ENCODE peak calls at places on chromosome 16, in four cellular contexts. B, R, E and L are unnamed samples.

GRCh38 chr16:23754594-23755483 is at the start of gene CHP2:
- DNase-seq in R (no peak), B (peak; percentile 45), E (peak; percentile 80), L (peak; percentile 58)

GRCh38 chr16:72013389-72013788 is 4.8 kb downstream of the DHODH start:
- DNase-seq in B (no peak), E (peak; percentile 38), R (no peak), L (no peak)

GRCh38 chr16:51326131-51326856 is 175.2 kb upstream of the SALL1 start:
- DNase-seq in R (no peak), B (no peak), E (peak; percentile 15), L (no peak)

GRCh38 chr16:51636913-51637743 is 486.1 kb upstream of the SALL1 start:
- DNase-seq in B (peak; percentile 33), R (no peak), E (no peak), L (peak; percentile 48)

GRCh38 chr16:84159006-84159405 is 13.9 kb downstream of the DNAAF1 start:
- DNase-seq in B (no peak), R (no peak), E (no peak), L (peak; percentile 45)

GRCh38 chr16:69417537-69418199 is 6.8 kb upstream of the CYB5B start:
- DNase-seq in B (peak; percentile 41), E (no peak), R (peak; percentile 58), L (no peak)

GRCh38 chr16:13957197-13958078 is 37.5 kb downstream of the ERCC4 start:
- DNase-seq in E (peak; percentile 81), R (peak; percentile 94), B (no peak), L (peak; percentile 37)

GRCh38 chr16:53282975-53283946 is 151.0 kb upstream of the RBL2 start:
- DNase-seq in R (peak; percentile 55), E (peak; percentile 22), B (no peak), L (peak; percentile 51)

GRCh38 chr16:86064431-86065250 is 165.7 kb downstream of the IRF8 start:
- DNase-seq in B (no peak), E (no peak), R (no peak), L (no peak)

GRCh38 chr16:20901441-20902112 is 1.0 kb downstream of the LYRM1 start:
- DNase-seq in E (peak; percentile 36), B (peak; percentile 20), R (peak; percentile 55), L (peak; percentile 66)

GRCh38 chr16:71723537-71724319 is 773 bp downstream of the PHLPP2 start:
- DNase-seq in B (peak; percentile 74), R (peak; percentile 49), E (peak; percentile 83), L (peak; percentile 97)

GRCh38 chr16:2967211-2967631 is 1.9 kb upstream of the PAQR4 start:
- DNase-seq in E (no peak), R (no peak), B (no peak), L (no peak)

GRCh38 chr16:85005278-85006069 is 5.9 kb downstream of the ZDHHC7 start:
- DNase-seq in R (no peak), E (no peak), B (no peak), L (no peak)

GRCh38 chr16:55954906-55955305 is 79.7 kb upstream of the CES5A start:
- DNase-seq in B (no peak), R (no peak), E (no peak), L (no peak)

GRCh38 chr16:14576532-14576931 is 53.5 kb downstream of the PARN start:
- DNase-seq in B (no peak), R (no peak), E (no peak), L (no peak)

GRCh38 chr16:27238591-27238990 is 30.0 kb downstream of the NSMCE1 start:
- DNase-seq in B (no peak), R (no peak), E (no peak), L (no peak)

GRCh38 chr16:9102379-9102778 is 10.9 kb downstream of the HAPSTR1 start:
- DNase-seq in R (no peak), E (no peak), B (no peak), L (no peak)
- TF ChIP-seq FOXJ3 in R (no peak), E (no peak), B (no peak), L (no peak)

DNA sequence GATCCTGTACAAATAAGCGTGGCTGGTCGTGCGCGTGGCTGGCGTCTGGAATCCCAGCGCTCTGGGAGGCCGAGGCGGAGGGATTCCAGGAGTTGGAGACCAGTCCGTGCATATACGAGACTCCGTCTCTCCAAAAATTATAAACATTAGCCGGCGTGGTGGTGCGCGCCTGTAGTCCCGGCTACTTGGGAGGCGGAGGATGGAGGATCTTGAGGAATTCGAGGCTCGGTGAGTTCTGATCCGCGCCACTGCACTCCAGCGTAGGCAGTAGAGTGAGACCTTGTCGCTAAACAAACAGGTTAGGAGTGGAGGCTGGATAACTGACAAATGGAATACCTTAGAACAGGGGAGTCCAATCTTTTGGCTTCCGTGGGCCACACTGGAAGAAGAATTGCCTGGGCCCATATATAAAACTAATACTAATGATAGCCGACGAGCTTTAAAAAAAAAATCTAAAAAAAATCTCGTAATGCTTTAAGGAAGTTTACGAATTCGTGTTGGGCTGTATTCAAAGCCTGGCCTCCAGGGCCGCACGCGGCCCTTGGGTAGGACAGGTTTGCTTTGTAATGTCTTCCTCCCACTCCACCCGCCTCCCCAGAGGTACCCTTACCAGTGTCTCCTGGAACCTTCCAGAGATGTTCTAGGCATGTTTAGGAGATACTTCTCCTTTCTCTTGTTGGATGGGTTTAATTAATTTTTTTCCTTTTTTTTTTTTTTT is 909 bp upstream of the RSL1D1 start:
- DNase-seq in B (no peak), R (peak; percentile 63), E (peak; percentile 52), L (peak; percentile 25)
- TF ChIP-seq FOXJ3 in B (no peak), R (no peak), E (no peak), L (no peak)

DNA sequence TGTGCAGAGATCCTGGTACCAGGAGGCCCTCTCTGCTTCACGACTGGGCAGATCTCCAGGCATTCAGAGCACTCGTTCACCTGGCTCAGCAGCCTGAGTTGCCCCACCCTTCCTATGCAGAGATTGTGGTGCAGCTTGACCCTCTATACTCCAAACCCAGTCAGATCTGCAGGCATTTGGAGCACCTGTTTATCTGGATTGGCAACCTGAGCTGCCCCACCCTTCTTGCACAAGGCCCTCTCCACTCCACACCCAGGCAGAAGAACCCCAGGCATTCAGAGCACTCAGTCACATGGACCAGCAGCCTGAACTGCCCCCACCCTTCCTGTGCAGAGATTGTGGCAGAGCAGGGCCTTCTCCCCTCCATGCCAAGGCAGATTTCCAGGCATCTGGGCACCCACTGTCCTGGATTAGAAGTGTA is 88.4 kb upstream of the CDH5 start:
- DNase-seq in B (no peak), R (no peak), E (no peak), L (no peak)
- TF ChIP-seq FOXJ3 in B (no peak), R (no peak), E (no peak), L (no peak)

DNA sequence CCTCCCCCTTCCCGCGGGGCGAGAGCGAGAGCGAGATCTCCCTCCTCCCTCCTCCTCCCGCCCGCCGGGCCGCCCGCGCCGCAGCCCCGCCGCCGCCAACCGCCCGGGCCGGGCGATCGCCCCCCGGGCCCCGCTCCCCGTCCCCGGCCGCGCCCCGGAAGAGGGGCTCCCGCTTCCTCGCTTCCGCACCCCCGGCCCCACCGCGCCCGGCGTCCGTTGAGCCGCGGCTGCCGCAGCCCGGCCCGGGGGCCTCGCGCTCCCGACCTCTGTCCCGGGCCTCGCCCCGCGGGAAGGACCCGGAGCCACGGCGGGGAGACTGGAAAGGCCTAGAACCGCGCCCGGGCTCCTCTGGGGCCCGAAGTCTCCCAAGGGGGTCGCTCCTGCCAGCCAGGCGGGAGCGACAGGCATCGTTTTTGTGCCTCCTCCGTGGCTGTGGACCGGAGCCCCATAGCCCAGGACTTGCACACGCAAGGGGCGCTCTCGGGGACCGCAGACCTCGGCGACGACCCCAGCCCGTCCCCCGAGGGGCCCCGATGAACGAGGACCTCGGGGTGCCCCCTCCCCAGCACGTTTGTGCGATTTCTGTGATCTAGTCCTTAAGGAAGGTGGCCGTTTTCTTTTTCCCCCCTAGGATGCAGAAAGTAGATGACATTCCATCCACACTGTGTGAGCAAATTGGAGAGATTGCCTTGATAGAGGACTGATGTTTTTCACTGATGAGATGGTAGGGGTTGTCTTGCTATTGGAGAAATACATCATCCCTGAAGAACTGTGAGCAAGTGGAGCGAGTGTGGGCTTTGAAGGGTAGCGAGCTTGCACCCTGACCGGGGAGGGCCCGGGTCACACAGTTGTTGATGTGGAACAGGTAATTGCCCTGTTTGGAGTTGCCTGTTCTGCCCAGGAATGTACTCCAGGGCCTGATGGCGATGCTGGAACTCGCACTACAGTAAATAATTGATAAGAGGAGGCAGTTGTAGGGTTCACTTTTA is 610 bp downstream of the BANP start:
- DNase-seq in R (peak; percentile 48), B (no peak), E (peak; percentile 30), L (peak; percentile 46)
- TF ChIP-seq FOXJ3 in R (peak; percentile 37), B (no peak), E (no peak), L (no peak)

GRCh38 chr16:30017277-30017656 is 5.7 kb upstream of the C16orf92 start:
- DNase-seq in E (no peak), R (no peak), B (no peak), L (no peak)
- TF ChIP-seq FOXJ3 in E (no peak), R (no peak), B (no peak), L (no peak)

GRCh38 chr16:4520913-4521312 is 17.7 kb downstream of the CDIP1 start:
- DNase-seq in E (no peak), R (no peak), B (no peak), L (no peak)
- TF ChIP-seq FOXJ3 in E (no peak), R (no peak), B (no peak), L (no peak)

GRCh38 chr16:67227567-67227921 is 614 bp downstream of the TMEM208 start:
- DNase-seq in B (no peak), E (no peak), R (no peak), L (no peak)

GRCh38 chr16:67223992-67224391 is 2.9 kb upstream of the TMEM208 start:
- DNase-seq in B (no peak), R (no peak), E (no peak), L (no peak)

GRCh38 chr16:67228034-67228785 is 1.3 kb downstream of the TMEM208 start:
- DNase-seq in R (no peak), E (no peak), B (no peak), L (no peak)

GRCh38 chr16:67226804-67227566 is at the start of gene TMEM208:
- DNase-seq in E (peak; percentile 99), R (peak; percentile 99), B (peak; percentile 100), L (peak; percentile 97)

GRCh38 chr16:67226295-67226803 is 581 bp upstream of the TMEM208 start:
- DNase-seq in E (no peak), R (no peak), B (no peak), L (no peak)
- TF ChIP-seq FOXJ3 in E (no peak), R (no peak), B (no peak), L (no peak)

GRCh38 chr16:57859331-57859730 is 57.0 kb upstream of the KIFC3 start:
- DNase-seq in R (peak; percentile 67), E (peak; percentile 70), B (peak; percentile 41), L (no peak)
- TF ChIP-seq FOXJ3 in R (no peak), E (no peak), B (no peak), L (no peak)

DNA sequence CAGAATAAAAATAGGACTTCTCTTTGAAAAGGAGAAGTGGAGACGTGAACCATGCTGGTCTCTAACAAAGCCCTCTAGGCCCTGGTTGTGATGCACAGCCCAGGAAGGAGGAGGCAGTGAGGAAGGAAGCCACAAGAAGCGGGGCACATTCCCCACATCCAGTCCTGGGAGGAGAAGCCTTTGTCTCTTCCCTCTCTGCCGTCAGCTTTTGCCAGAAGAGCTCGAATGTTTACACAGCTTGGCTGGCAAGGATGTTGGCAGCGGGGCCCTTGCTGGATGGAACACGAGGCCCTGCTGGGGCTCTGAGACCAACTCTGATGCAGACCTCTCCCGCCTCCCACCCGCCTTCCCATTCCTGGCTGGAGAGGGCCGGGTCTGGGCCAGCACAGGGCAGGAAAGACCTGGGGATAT is 91.3 kb downstream of the MAF start:
- DNase-seq in B (no peak), R (no peak), E (no peak), L (peak; percentile 6)
- TF ChIP-seq FOXJ3 in B (no peak), R (no peak), E (no peak), L (no peak)